ENCODE peak calls at places on chromosomes 13 and 19, in nine cellular contexts. One of them, this sample, is unnamed.

GRCh38 chr19:13284929-13285928 is 135.0 kb downstream of the IER2 start:
- DNase-seq in activated CD4-positive, alpha-beta T cell treated with anti-CD3 and anti-CD28 coated beads, Interleukin-2, amount 50 U/mL, for 1 hour: no peak
- DNase-seq in ELF-1: no peak
- DNase-seq in GM04503: no peak
- DNase-seq in stimulated activated CD4-positive, alpha-beta T cell treated with anti-CD3 and anti-CD28 coated beads, Interleukin-12 subunit alpha, Interleukin-12 subunit beta, amount 100 ng/mL, for 4 hours: no peak
- DNase-seq in heart left ventricle: no peak
- DNase-seq in T-helper 1 cell: no peak
- DNase-seq in dorsolateral prefrontal cortex: no peak
- DNase-seq in lung: no peak
- DNase-seq in this sample: no peak

GRCh38 chr13:24097064-24097463 is 63.5 kb upstream of the SPATA13 start:
- DNase-seq in activated CD4-positive, alpha-beta T cell treated with anti-CD3 and anti-CD28 coated beads, Interleukin-2, amount 50 U/mL, for 1 hour: no peak
- DNase-seq in ELF-1: no peak
- DNase-seq in GM04503: peak
- DNase-seq in stimulated activated CD4-positive, alpha-beta T cell treated with anti-CD3 and anti-CD28 coated beads, Interleukin-12 subunit alpha, Interleukin-12 subunit beta, amount 100 ng/mL, for 4 hours: peak
- DNase-seq in heart left ventricle: no peak
- DNase-seq in T-helper 1 cell: no peak
- DNase-seq in dorsolateral prefrontal cortex: no peak
- DNase-seq in lung: no peak
- DNase-seq in this sample: peak

GRCh38 chr13:31168166-31168565 is 6.5 kb upstream of the HSPH1 start:
- DNase-seq in activated CD4-positive, alpha-beta T cell treated with anti-CD3 and anti-CD28 coated beads, Interleukin-2, amount 50 U/mL, for 1 hour: no peak
- DNase-seq in ELF-1: no peak
- DNase-seq in GM04503: no peak
- DNase-seq in stimulated activated CD4-positive, alpha-beta T cell treated with anti-CD3 and anti-CD28 coated beads, Interleukin-12 subunit alpha, Interleukin-12 subunit beta, amount 100 ng/mL, for 4 hours: no peak
- DNase-seq in heart left ventricle: no peak
- DNase-seq in T-helper 1 cell: no peak
- DNase-seq in dorsolateral prefrontal cortex: no peak
- DNase-seq in lung: no peak
- DNase-seq in this sample: no peak

GRCh38 chr13:69751259-69751658 is 356.4 kb upstream of the ATXN8OS start:
- DNase-seq in activated CD4-positive, alpha-beta T cell treated with anti-CD3 and anti-CD28 coated beads, Interleukin-2, amount 50 U/mL, for 1 hour: no peak
- DNase-seq in ELF-1: no peak
- DNase-seq in GM04503: no peak
- DNase-seq in stimulated activated CD4-positive, alpha-beta T cell treated with anti-CD3 and anti-CD28 coated beads, Interleukin-12 subunit alpha, Interleukin-12 subunit beta, amount 100 ng/mL, for 4 hours: no peak
- DNase-seq in heart left ventricle: no peak
- DNase-seq in T-helper 1 cell: no peak
- DNase-seq in dorsolateral prefrontal cortex: no peak
- DNase-seq in lung: no peak
- DNase-seq in this sample: no peak

GRCh38 chr19:31127132-31127967 is 221.9 kb downstream of the TSHZ3 start:
- DNase-seq in activated CD4-positive, alpha-beta T cell treated with anti-CD3 and anti-CD28 coated beads, Interleukin-2, amount 50 U/mL, for 1 hour: no peak
- DNase-seq in ELF-1: peak
- DNase-seq in GM04503: peak
- DNase-seq in stimulated activated CD4-positive, alpha-beta T cell treated with anti-CD3 and anti-CD28 coated beads, Interleukin-12 subunit alpha, Interleukin-12 subunit beta, amount 100 ng/mL, for 4 hours: no peak
- DNase-seq in heart left ventricle: no peak
- DNase-seq in T-helper 1 cell: no peak
- DNase-seq in dorsolateral prefrontal cortex: peak
- DNase-seq in lung: no peak
- DNase-seq in this sample: peak

GRCh38 chr13:98450495-98451167 is 126.3 kb downstream of the STK24 start:
- DNase-seq in activated CD4-positive, alpha-beta T cell treated with anti-CD3 and anti-CD28 coated beads, Interleukin-2, amount 50 U/mL, for 1 hour: no peak
- DNase-seq in ELF-1: no peak
- DNase-seq in GM04503: no peak
- DNase-seq in stimulated activated CD4-positive, alpha-beta T cell treated with anti-CD3 and anti-CD28 coated beads, Interleukin-12 subunit alpha, Interleukin-12 subunit beta, amount 100 ng/mL, for 4 hours: no peak
- DNase-seq in heart left ventricle: peak
- DNase-seq in T-helper 1 cell: no peak
- DNase-seq in dorsolateral prefrontal cortex: peak
- DNase-seq in lung: no peak
- DNase-seq in this sample: no peak

GRCh38 chr19:50159078-50159477 is 4.0 kb downstream of the IZUMO2 start:
- DNase-seq in activated CD4-positive, alpha-beta T cell treated with anti-CD3 and anti-CD28 coated beads, Interleukin-2, amount 50 U/mL, for 1 hour: no peak
- DNase-seq in ELF-1: no peak
- DNase-seq in GM04503: no peak
- DNase-seq in stimulated activated CD4-positive, alpha-beta T cell treated with anti-CD3 and anti-CD28 coated beads, Interleukin-12 subunit alpha, Interleukin-12 subunit beta, amount 100 ng/mL, for 4 hours: no peak
- DNase-seq in heart left ventricle: no peak
- DNase-seq in T-helper 1 cell: no peak
- DNase-seq in dorsolateral prefrontal cortex: no peak
- DNase-seq in lung: no peak
- DNase-seq in this sample: no peak

GRCh38 chr19:703651-704446 is 4.9 kb upstream of the PALM start:
- DNase-seq in activated CD4-positive, alpha-beta T cell treated with anti-CD3 and anti-CD28 coated beads, Interleukin-2, amount 50 U/mL, for 1 hour: peak
- DNase-seq in ELF-1: peak
- DNase-seq in GM04503: no peak
- DNase-seq in stimulated activated CD4-positive, alpha-beta T cell treated with anti-CD3 and anti-CD28 coated beads, Interleukin-12 subunit alpha, Interleukin-12 subunit beta, amount 100 ng/mL, for 4 hours: peak
- DNase-seq in heart left ventricle: peak
- DNase-seq in T-helper 1 cell: peak
- DNase-seq in dorsolateral prefrontal cortex: no peak
- DNase-seq in lung: peak
- DNase-seq in this sample: no peak

GRCh38 chr19:34411216-34411615 is 7.0 kb downstream of the PDCD2L start:
- DNase-seq in activated CD4-positive, alpha-beta T cell treated with anti-CD3 and anti-CD28 coated beads, Interleukin-2, amount 50 U/mL, for 1 hour: no peak
- DNase-seq in ELF-1: no peak
- DNase-seq in GM04503: no peak
- DNase-seq in stimulated activated CD4-positive, alpha-beta T cell treated with anti-CD3 and anti-CD28 coated beads, Interleukin-12 subunit alpha, Interleukin-12 subunit beta, amount 100 ng/mL, for 4 hours: no peak
- DNase-seq in heart left ventricle: no peak
- DNase-seq in T-helper 1 cell: no peak
- DNase-seq in dorsolateral prefrontal cortex: no peak
- DNase-seq in lung: no peak
- DNase-seq in this sample: no peak

GRCh38 chr19:49499030-49499670 is 2.9 kb downstream of the RPS11 start:
- DNase-seq in activated CD4-positive, alpha-beta T cell treated with anti-CD3 and anti-CD28 coated beads, Interleukin-2, amount 50 U/mL, for 1 hour: peak
- DNase-seq in ELF-1: no peak
- DNase-seq in GM04503: no peak
- DNase-seq in stimulated activated CD4-positive, alpha-beta T cell treated with anti-CD3 and anti-CD28 coated beads, Interleukin-12 subunit alpha, Interleukin-12 subunit beta, amount 100 ng/mL, for 4 hours: no peak
- DNase-seq in heart left ventricle: no peak
- DNase-seq in T-helper 1 cell: no peak
- DNase-seq in dorsolateral prefrontal cortex: no peak
- DNase-seq in lung: no peak
- DNase-seq in this sample: no peak

GRCh38 chr19:5801796-5802616 is 2.9 kb upstream of the NRTN start:
- DNase-seq in activated CD4-positive, alpha-beta T cell treated with anti-CD3 and anti-CD28 coated beads, Interleukin-2, amount 50 U/mL, for 1 hour: no peak
- DNase-seq in ELF-1: no peak
- DNase-seq in GM04503: no peak
- DNase-seq in stimulated activated CD4-positive, alpha-beta T cell treated with anti-CD3 and anti-CD28 coated beads, Interleukin-12 subunit alpha, Interleukin-12 subunit beta, amount 100 ng/mL, for 4 hours: no peak
- DNase-seq in heart left ventricle: no peak
- DNase-seq in T-helper 1 cell: no peak
- DNase-seq in dorsolateral prefrontal cortex: no peak
- DNase-seq in lung: no peak
- DNase-seq in this sample: no peak

GRCh38 chr19:18436651-18437478 is 1.1 kb downstream of the ISYNA1 start:
- DNase-seq in activated CD4-positive, alpha-beta T cell treated with anti-CD3 and anti-CD28 coated beads, Interleukin-2, amount 50 U/mL, for 1 hour: peak
- DNase-seq in ELF-1: peak
- DNase-seq in GM04503: no peak
- DNase-seq in stimulated activated CD4-positive, alpha-beta T cell treated with anti-CD3 and anti-CD28 coated beads, Interleukin-12 subunit alpha, Interleukin-12 subunit beta, amount 100 ng/mL, for 4 hours: peak
- DNase-seq in heart left ventricle: peak
- DNase-seq in T-helper 1 cell: peak
- DNase-seq in dorsolateral prefrontal cortex: no peak
- DNase-seq in lung: no peak
- DNase-seq in this sample: no peak